ENCODE peak calls at places on chromosomes 12 and 14, in ten cellular contexts. One of them, this sample, is unnamed.

GRCh38 chr12:5971194-5971850 is 26.3 kb upstream of the ANO2 start:
- DNase-seq in omental fat pad: no peak
- DNase-seq in thyroid gland: no peak
- DNase-seq in activated CD4-positive, alpha-beta T cell treated with anti-CD3 and anti-CD28 coated beads for 48 hours: no peak
- DNase-seq in heart right ventricle: no peak
- DNase-seq in T-helper 1 cell: no peak
- DNase-seq in Kasumi-1: no peak
- DNase-seq in HFF-Myc: no peak
- DNase-seq in cardiac muscle cell: no peak
- DNase-seq in body of pancreas: no peak
- DNase-seq in this sample: no peak

GRCh38 chr12:50221228-50222008 is 54.2 kb upstream of the CERS5 start:
- DNase-seq in heart right ventricle: no peak
- DNase-seq in Kasumi-1: peak
- DNase-seq in body of pancreas: no peak
- DNase-seq in thyroid gland: no peak
- DNase-seq in T-helper 1 cell: no peak
- DNase-seq in activated CD4-positive, alpha-beta T cell treated with anti-CD3 and anti-CD28 coated beads for 48 hours: no peak
- DNase-seq in HFF-Myc: peak
- DNase-seq in cardiac muscle cell: peak
- DNase-seq in omental fat pad: no peak
- DNase-seq in this sample: no peak

GRCh38 chr12:45637706-45638105 is 91.8 kb upstream of the ARID2 start:
- DNase-seq in Kasumi-1: no peak
- DNase-seq in activated CD4-positive, alpha-beta T cell treated with anti-CD3 and anti-CD28 coated beads for 48 hours: no peak
- DNase-seq in heart right ventricle: no peak
- DNase-seq in T-helper 1 cell: no peak
- DNase-seq in thyroid gland: no peak
- DNase-seq in omental fat pad: no peak
- DNase-seq in cardiac muscle cell: peak
- DNase-seq in body of pancreas: no peak
- DNase-seq in HFF-Myc: peak
- DNase-seq in this sample: no peak

GRCh38 chr14:95250126-95250824 is 69.4 kb downstream of the CLMN start:
- DNase-seq in T-helper 1 cell: no peak
- DNase-seq in activated CD4-positive, alpha-beta T cell treated with anti-CD3 and anti-CD28 coated beads for 48 hours: no peak
- DNase-seq in body of pancreas: no peak
- DNase-seq in HFF-Myc: no peak
- DNase-seq in thyroid gland: no peak
- DNase-seq in heart right ventricle: no peak
- DNase-seq in Kasumi-1: no peak
- DNase-seq in cardiac muscle cell: no peak
- DNase-seq in omental fat pad: no peak
- DNase-seq in this sample: no peak

GRCh38 chr12:2243275-2243674 is 190.5 kb downstream of the CACNA1C start:
- DNase-seq in thyroid gland: no peak
- DNase-seq in omental fat pad: no peak
- DNase-seq in HFF-Myc: no peak
- DNase-seq in Kasumi-1: no peak
- DNase-seq in T-helper 1 cell: no peak
- DNase-seq in body of pancreas: no peak
- DNase-seq in heart right ventricle: no peak
- DNase-seq in activated CD4-positive, alpha-beta T cell treated with anti-CD3 and anti-CD28 coated beads for 48 hours: no peak
- DNase-seq in cardiac muscle cell: no peak
- DNase-seq in this sample: no peak

GRCh38 chr12:30197392-30198047 is 413.8 kb upstream of the TMTC1 start:
- DNase-seq in cardiac muscle cell: peak
- DNase-seq in T-helper 1 cell: no peak
- DNase-seq in heart right ventricle: no peak
- DNase-seq in body of pancreas: no peak
- DNase-seq in activated CD4-positive, alpha-beta T cell treated with anti-CD3 and anti-CD28 coated beads for 48 hours: no peak
- DNase-seq in HFF-Myc: no peak
- DNase-seq in thyroid gland: no peak
- DNase-seq in omental fat pad: no peak
- DNase-seq in Kasumi-1: no peak
- DNase-seq in this sample: no peak

GRCh38 chr14:61813101-61813596 is 50.9 kb downstream of the SNAPC1 start:
- DNase-seq in omental fat pad: no peak
- DNase-seq in thyroid gland: peak
- DNase-seq in Kasumi-1: no peak
- DNase-seq in heart right ventricle: no peak
- DNase-seq in body of pancreas: no peak
- DNase-seq in activated CD4-positive, alpha-beta T cell treated with anti-CD3 and anti-CD28 coated beads for 48 hours: no peak
- DNase-seq in cardiac muscle cell: no peak
- DNase-seq in T-helper 1 cell: no peak
- DNase-seq in HFF-Myc: no peak
- DNase-seq in this sample: no peak

GRCh38 chr12:47745485-47746041 is 13.1 kb downstream of the RAPGEF3 start:
- DNase-seq in thyroid gland: peak
- DNase-seq in body of pancreas: no peak
- DNase-seq in cardiac muscle cell: no peak
- DNase-seq in heart right ventricle: no peak
- DNase-seq in omental fat pad: no peak
- DNase-seq in Kasumi-1: no peak
- DNase-seq in T-helper 1 cell: no peak
- DNase-seq in HFF-Myc: no peak
- DNase-seq in activated CD4-positive, alpha-beta T cell treated with anti-CD3 and anti-CD28 coated beads for 48 hours: no peak
- DNase-seq in this sample: peak

GRCh38 chr14:81447018-81447770 is 47.1 kb upstream of the STON2 start:
- DNase-seq in Kasumi-1: no peak
- DNase-seq in body of pancreas: no peak
- DNase-seq in cardiac muscle cell: no peak
- DNase-seq in omental fat pad: no peak
- DNase-seq in heart right ventricle: no peak
- DNase-seq in T-helper 1 cell: no peak
- DNase-seq in thyroid gland: no peak
- DNase-seq in activated CD4-positive, alpha-beta T cell treated with anti-CD3 and anti-CD28 coated beads for 48 hours: no peak
- DNase-seq in HFF-Myc: no peak
- DNase-seq in this sample: no peak

This sample was measured in Right ventricle myocardium inferior.